ENCODE peak calls at places on chromosomes 2 and 18, in five cellular contexts. One of them, this sample, is unnamed.

GRCh38 chr2:176111891-176112374 is 4.6 kb upstream of the HOXD10 start:
- DNase-seq in posterior cingulate gyrus: no peak
- DNase-seq in AG09319: no peak
- DNase-seq in NCI-H774: no peak
- DNase-seq in EH: no peak
- DNase-seq in this sample: peak

GRCh38 chr2:84801816-84802215 is 79.1 kb downstream of the TRABD2A start:
- DNase-seq in NCI-H774: no peak
- DNase-seq in EH: peak
- DNase-seq in AG09319: no peak
- DNase-seq in posterior cingulate gyrus: no peak
- DNase-seq in this sample: no peak

GRCh38 chr18:44946529-44947113 is 265.9 kb downstream of the SETBP1 start:
- DNase-seq in NCI-H774: peak
- DNase-seq in posterior cingulate gyrus: no peak
- DNase-seq in EH: no peak
- DNase-seq in AG09319: no peak
- DNase-seq in this sample: no peak

GRCh38 chr2:16664052-16664731 is 1.4 kb downstream of the CYRIA start:
- DNase-seq in posterior cingulate gyrus: peak
- DNase-seq in AG09319: peak
- DNase-seq in EH: no peak
- DNase-seq in NCI-H774: no peak
- DNase-seq in this sample: peak

GRCh38 chr2:127081826-127082633 is 24.9 kb downstream of the BIN1 start:
- DNase-seq in AG09319: no peak
- DNase-seq in EH: no peak
- DNase-seq in NCI-H774: no peak
- DNase-seq in posterior cingulate gyrus: peak
- DNase-seq in this sample: no peak

GRCh38 chr2:48812376-48812775 is 56.9 kb upstream of the LHCGR start:
- DNase-seq in EH: no peak
- DNase-seq in NCI-H774: no peak
- DNase-seq in posterior cingulate gyrus: no peak
- DNase-seq in AG09319: no peak
- DNase-seq in this sample: no peak

GRCh38 chr2:16643099-16643498 is 22.5 kb downstream of the CYRIA start:
- DNase-seq in NCI-H774: no peak
- DNase-seq in AG09319: no peak
- DNase-seq in posterior cingulate gyrus: no peak
- DNase-seq in EH: no peak
- DNase-seq in this sample: no peak

GRCh38 chr2:8380573-8380972 is 301.3 kb upstream of the ID2 start:
- DNase-seq in EH: no peak
- DNase-seq in NCI-H774: no peak
- DNase-seq in posterior cingulate gyrus: no peak
- DNase-seq in AG09319: no peak
- DNase-seq in this sample: peak

GRCh38 chr2:67646714-67647333 is 249.7 kb downstream of the ETAA1 start:
- DNase-seq in posterior cingulate gyrus: no peak
- DNase-seq in EH: no peak
- DNase-seq in NCI-H774: no peak
- DNase-seq in AG09319: no peak
- DNase-seq in this sample: no peak

GRCh38 chr2:129087133-129087813 is 768.6 kb upstream of the HS6ST1 start:
- DNase-seq in AG09319: no peak
- DNase-seq in NCI-H774: no peak
- DNase-seq in posterior cingulate gyrus: no peak
- DNase-seq in EH: no peak
- DNase-seq in this sample: no peak

GRCh38 chr2:69087211-69087911 is 74.4 kb downstream of the ANTXR1 start:
- DNase-seq in AG09319: no peak
- DNase-seq in EH: no peak
- DNase-seq in posterior cingulate gyrus: no peak
- DNase-seq in NCI-H774: no peak
- DNase-seq in this sample: no peak

GRCh38 chr2:24787532-24787931 is 5.7 kb downstream of the PTRHD1 start:
- DNase-seq in AG09319: no peak
- DNase-seq in NCI-H774: no peak
- DNase-seq in EH: no peak
- DNase-seq in posterior cingulate gyrus: no peak
- DNase-seq in this sample: no peak

GRCh38 chr2:88549616-88550292 is 77.5 kb downstream of the EIF2AK3 start:
- DNase-seq in EH: peak
- DNase-seq in posterior cingulate gyrus: no peak
- DNase-seq in AG09319: no peak
- DNase-seq in NCI-H774: no peak
- DNase-seq in this sample: no peak

GRCh38 chr2:137185378-137186078 is 420.2 kb downstream of the THSD7B start:
- DNase-seq in AG09319: no peak
- DNase-seq in EH: peak
- DNase-seq in posterior cingulate gyrus: no peak
- DNase-seq in NCI-H774: no peak
- DNase-seq in this sample: no peak